ENCODE peak calls at places on chromosomes 13 and 19, in seven cellular contexts. N is neural crest cell; W is nephron progenitor cell; B is left cardiac atrium; X is GM13977; M is activated CD8-positive, alpha-beta T cell treated with anti-CD3 and anti-CD28 coated beads for 36 hours; H is GF-D8. Q is an unnamed sample.

GRCh38 chr13:50936681-50937080 is 27.1 kb downstream of the RNASEH2B start:
- DNase-seq in N (no peak), W (no peak), B (no peak), X (no peak), M (no peak), H (peak; percentile 32), Q (no peak)

GRCh38 chr19:13089139-13089856 is 13.4 kb downstream of the LYL1 start:
- DNase-seq in N (no peak), W (no peak), B (no peak), X (peak; percentile 62), M (peak; percentile 51), H (no peak), Q (no peak)

GRCh38 chr19:2385053-2385721 is 25.1 kb downstream of the TMPRSS9 start:
- DNase-seq in N (peak; percentile 26), W (peak; percentile 60), B (no peak), X (peak; percentile 65), M (no peak), H (peak; percentile 17), Q (no peak)

GRCh38 chr13:28373803-28374202 is 121.1 kb downstream of the FLT1 start:
- DNase-seq in N (no peak), W (no peak), B (no peak), X (no peak), M (no peak), H (peak; percentile 89), Q (no peak)

GRCh38 chr19:50486823-50487515 is 10.3 kb upstream of the GARIN5A start:
- DNase-seq in N (peak; percentile 67), W (no peak), B (no peak), X (no peak), M (peak; percentile 90), H (no peak), Q (peak; percentile 55)

GRCh38 chr13:98843482-98843877 is 91.0 kb upstream of the SLC15A1 start:
- DNase-seq in N (no peak), W (no peak), B (no peak), X (no peak), M (no peak), H (no peak), Q (no peak)

GRCh38 chr13:77460195-77460594 is 75.3 kb upstream of the SCEL start:
- DNase-seq in N (no peak), W (no peak), B (peak; percentile 61), X (no peak), M (no peak), H (peak; percentile 52), Q (peak; percentile 72)

GRCh38 chr13:99792079-99792921 is 179.3 kb downstream of the ZIC5 start:
- DNase-seq in N (no peak), W (no peak), B (no peak), X (no peak), M (no peak), H (no peak), Q (no peak)

GRCh38 chr13:27965740-27966640 is 3.1 kb downstream of the CDX2 start:
- DNase-seq in N (no peak), W (peak; percentile 59), B (no peak), X (peak; percentile 34), M (no peak), H (no peak), Q (no peak)